ENCODE peak calls at places on chromosomes 4 and X, in five cellular contexts. O, H, W, R and P are unnamed samples.

GRCh38 chr4:48141048-48141447 is 7.0 kb upstream of the TXK start:
- DNase-seq in O (peak; percentile 54), H (no peak), W (no peak), R (no peak), P (no peak)

GRCh38 chr4:163063891-163064290 is 102.8 kb downstream of the NAF1 start:
- DNase-seq in O (no peak), H (no peak), W (no peak), R (no peak), P (no peak)

GRCh38 chr4:39032218-39033085 is at the start of gene TMEM156:
- DNase-seq in O (no peak), H (no peak), W (no peak), R (no peak), P (no peak)

GRCh38 chrX:139920306-139920705 is 12.5 kb downstream of the ATP11C start:
- DNase-seq in O (no peak), H (no peak), W (no peak), R (no peak), P (no peak)

GRCh38 chr4:148893095-148893494 is 450.9 kb upstream of the NR3C2 start:
- DNase-seq in O (no peak), H (no peak), W (no peak), R (no peak), P (no peak)

GRCh38 chrX:53184836-53185235 is 40.2 kb downstream of the KDM5C start:
- DNase-seq in O (no peak), H (no peak), W (no peak), R (no peak), P (no peak)

GRCh38 chr4:168390041-168390440 is 71.5 kb upstream of the DDX60 start:
- DNase-seq in O (no peak), H (no peak), W (no peak), R (no peak), P (no peak)

GRCh38 chrX:81202413-81202794 is 502 bp downstream of the SH3BGRL start:
- DNase-seq in O (no peak), H (no peak), W (no peak), R (no peak), P (no peak)

GRCh38 chr4:168741281-168742173 is 244.7 kb downstream of the PALLD start:
- DNase-seq in O (no peak), H (no peak), W (no peak), R (no peak), P (no peak)

GRCh38 chr4:185204238-185204910 is 574 bp upstream of the CFAP97 start:
- DNase-seq in O (no peak), H (no peak), W (no peak), R (no peak), P (no peak)

GRCh38 chr4:6571608-6572007 is 3.4 kb upstream of the MAN2B2 start:
- DNase-seq in O (no peak), H (no peak), W (no peak), R (no peak), P (no peak)

GRCh38 chr4:167885872-167886271 is 206.5 kb upstream of the ANXA10 start:
- DNase-seq in O (no peak), H (no peak), W (no peak), R (no peak), P (no peak)

GRCh38 chr4:4990329-4990728 is 28.9 kb downstream of the CYTL1 start:
- DNase-seq in O (no peak), H (no peak), W (no peak), R (no peak), P (no peak)

GRCh38 chrX:8346060-8346459 is 118.6 kb upstream of the VCX3B start:
- DNase-seq in O (no peak), H (no peak), W (no peak), R (no peak), P (no peak)

GRCh38 chr4:94519019-94519418 is 67.3 kb downstream of the PDLIM5 start:
- DNase-seq in O (no peak), H (no peak), W (no peak), R (no peak), P (no peak)

GRCh38 chr4:94517492-94517891 is 65.8 kb downstream of the PDLIM5 start:
- DNase-seq in O (no peak), H (no peak), W (no peak), R (no peak), P (no peak)

GRCh38 chr4:94516999-94517398 is 65.3 kb downstream of the PDLIM5 start:
- DNase-seq in O (no peak), H (no peak), W (no peak), R (no peak), P (no peak)

GRCh38 chr4:94515365-94515764 is 63.6 kb downstream of the PDLIM5 start:
- DNase-seq in O (no peak), H (no peak), W (no peak), R (no peak), P (no peak)

DNA sequence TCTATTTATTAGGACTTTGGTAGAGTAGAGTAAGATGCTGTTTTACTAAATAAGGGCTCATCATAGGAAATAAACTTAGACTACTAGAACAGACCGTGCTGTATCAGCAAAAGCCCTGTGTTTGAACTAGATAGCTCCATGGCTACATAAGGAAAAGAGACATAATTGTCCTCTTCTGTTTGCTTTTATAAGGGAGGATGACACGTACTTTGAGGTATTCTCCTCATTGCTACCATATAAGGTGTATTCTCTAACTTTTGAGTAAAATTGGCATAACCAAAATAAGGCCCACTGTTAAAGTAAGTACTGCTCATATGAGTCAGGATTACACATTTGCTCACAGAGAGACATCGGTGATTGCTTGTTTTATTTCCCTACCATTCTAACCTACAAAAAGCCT is 64.3 kb downstream of the PDLIM5 start:
- DNase-seq in O (no peak), H (no peak), W (no peak), R (no peak), P (no peak)
- H3K27ac ChIP-seq in O (peak overlapping the region; percentile 81), H (no peak overlapping the region), W (no peak overlapping the region), R (peak overlapping the region; percentile 37), P (no peak overlapping the region)

DNA sequence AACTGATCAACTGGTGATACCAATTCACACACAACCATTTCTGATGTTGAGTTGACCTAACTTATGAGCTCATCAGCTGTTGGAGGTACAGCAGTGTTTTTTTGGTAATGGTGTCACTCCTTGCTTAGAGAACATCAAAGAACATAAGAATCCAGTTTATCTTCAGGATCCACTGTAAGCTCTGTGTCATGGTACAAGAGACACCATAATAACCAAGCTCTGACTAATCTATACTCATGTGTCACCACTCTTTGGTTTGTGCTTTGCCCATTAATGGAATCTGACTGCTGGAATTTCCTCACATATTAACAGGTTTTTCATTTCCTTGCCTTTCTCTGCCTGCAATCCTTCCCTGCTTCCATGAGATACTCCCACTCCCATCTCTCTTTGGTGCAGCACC is 735.1 kb upstream of the LCORL start:
- DNase-seq in O (no peak), H (no peak), W (no peak), R (no peak), P (no peak)
- H3K4me1 ChIP-seq in O (no peaks in the 10 kb centered on the region), H (no peaks in the 10 kb centered on the region), W (no peaks in the 10 kb centered on the region), R (no peaks in the 10 kb centered on the region), P (no peaks in the 10 kb centered on the region)

GRCh38 chr4:81781824-81782223 is 310.1 kb upstream of the RASGEF1B start:
- DNase-seq in O (no peak), H (no peak), W (no peak), R (no peak), P (no peak)
- H3K27me3 ChIP-seq in O (no peaks in the 10 kb centered on the region), H (no peaks in the 10 kb centered on the region), W (no peaks in the 10 kb centered on the region), R (no peaks in the 10 kb centered on the region), P (no peaks in the 10 kb centered on the region)

GRCh38 chr4:115219315-115219840 is 106.0 kb upstream of the NDST4 start:
- DNase-seq in O (peak; percentile 9), H (no peak), W (no peak), R (no peak), P (no peak)

GRCh38 chr4:115222061-115222460 is 108.6 kb upstream of the NDST4 start:
- DNase-seq in O (no peak), H (no peak), W (no peak), R (no peak), P (no peak)

GRCh38 chr4:115215935-115216334 is 102.5 kb upstream of the NDST4 start:
- DNase-seq in O (no peak), H (no peak), W (no peak), R (no peak), P (no peak)

GRCh38 chr4:115219862-115220261 is 106.4 kb upstream of the NDST4 start:
- DNase-seq in O (no peak), H (no peak), W (no peak), R (no peak), P (no peak)
- H3K27ac ChIP-seq in O (no peak overlapping the region), H (no peak overlapping the region), W (no peak overlapping the region), R (no peak overlapping the region), P (no peak overlapping the region)

GRCh38 chr4:153465922-153466636 is at the start of gene TMEM131L:
- DNase-seq in O (peak; percentile 88), H (peak; percentile 74), W (peak; percentile 60), R (no peak), P (peak; percentile 78)
- H3K4me1 ChIP-seq in O (peaks cover 6% of the 10 kb centered on the region), H (peaks cover 3% of the 10 kb centered on the region), W (peaks cover 38% of the 10 kb centered on the region), R (peaks cover 4% of the 10 kb centered on the region), P (peaks cover 3% of the 10 kb centered on the region)

DNA sequence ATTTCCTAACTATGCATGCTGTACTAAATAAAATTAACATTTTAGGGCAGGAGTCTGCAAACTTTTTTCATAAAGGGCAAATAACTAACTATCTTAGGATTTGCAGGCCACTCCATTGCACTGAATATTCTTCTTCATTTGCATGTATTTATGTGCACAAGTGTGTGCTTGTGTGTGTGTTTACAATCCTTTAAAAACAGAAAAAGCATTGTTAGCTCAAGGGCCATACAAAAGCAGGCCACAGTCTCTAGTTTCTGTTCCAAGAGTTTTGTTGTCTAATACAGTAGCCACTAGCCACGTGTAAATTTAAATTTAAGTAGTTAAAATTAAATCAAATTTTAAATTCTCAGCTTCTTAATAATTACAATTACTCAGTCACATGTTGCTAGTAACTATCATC is 621.8 kb downstream of the TMA16 start:
- DNase-seq in O (no peak), H (no peak), W (no peak), R (no peak), P (no peak)
- H3K27me3 ChIP-seq in O (no peaks in the 10 kb centered on the region), H (no peaks in the 10 kb centered on the region), W (no peaks in the 10 kb centered on the region), R (no peaks in the 10 kb centered on the region), P (no peaks in the 10 kb centered on the region)

DNA sequence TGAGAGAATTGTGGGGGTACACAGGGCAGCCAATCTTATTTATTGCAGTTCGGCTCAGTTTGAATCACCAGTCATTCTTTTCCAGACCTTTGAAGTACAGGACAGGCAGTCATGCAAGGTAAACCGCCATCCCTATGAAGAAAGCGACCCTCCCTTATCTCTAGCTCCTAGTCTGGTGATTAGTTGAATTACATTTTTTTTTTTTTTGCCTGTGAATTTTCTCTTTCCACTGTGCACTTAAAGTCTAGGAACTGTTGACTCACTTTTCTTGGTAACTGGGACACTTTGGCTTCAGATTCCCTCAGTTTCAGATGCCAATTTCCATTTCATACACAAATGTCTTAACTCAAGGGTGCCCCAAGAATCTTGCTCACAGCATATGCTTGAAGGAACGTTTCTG is 82.4 kb upstream of the FAM9C start:
- DNase-seq in O (no peak), H (no peak), W (no peak), R (no peak), P (no peak)
- H3K27ac ChIP-seq in O (no peak overlapping the region), H (no peak overlapping the region), W (no peak overlapping the region), R (no peak overlapping the region), P (no peak overlapping the region)

GRCh38 chrX:23661671-23662070 is 5.6 kb upstream of the PRDX4 start:
- DNase-seq in O (no peak), H (no peak), W (no peak), R (no peak), P (no peak)
- H3K4me1 ChIP-seq in O (peaks cover 1% of the 10 kb centered on the region), H (peaks cover under 1% of the 10 kb centered on the region), W (peaks cover 1% of the 10 kb centered on the region), R (no peaks in the 10 kb centered on the region), P (no peaks in the 10 kb centered on the region)